ENCODE peak calls at places on chromosomes 16 and 17, in four cellular contexts. One of them, this sample, is unnamed.

GRCh38 chr16:67149276-67150057 is 1.3 kb downstream of the B3GNT9 start:
- DNase-seq in AG08395: no peak
- DNase-seq in tibial artery: no peak
- DNase-seq in HEK293T: no peak
- DNase-seq in this sample: no peak

GRCh38 chr17:44587339-44587738 is 30.1 kb downstream of the FZD2 start:
- DNase-seq in AG08395: peak
- DNase-seq in tibial artery: peak
- DNase-seq in HEK293T: peak
- DNase-seq in this sample: peak

GRCh38 chr17:63116967-63117366 is 150.9 kb downstream of the TANC2 start:
- DNase-seq in AG08395: no peak
- DNase-seq in tibial artery: no peak
- DNase-seq in HEK293T: no peak
- DNase-seq in this sample: no peak

GRCh38 chr16:72312862-72313261 is 140.9 kb upstream of the PMFBP1 start:
- DNase-seq in AG08395: peak
- DNase-seq in tibial artery: no peak
- DNase-seq in HEK293T: no peak
- DNase-seq in this sample: no peak

GRCh38 chr17:2996208-2996855 is 67.1 kb downstream of the OR1D5 start:
- DNase-seq in AG08395: no peak
- DNase-seq in tibial artery: peak
- DNase-seq in HEK293T: no peak
- DNase-seq in this sample: no peak

GRCh38 chr16:84888450-84888849 is 68.7 kb downstream of the CRISPLD2 start:
- DNase-seq in AG08395: no peak
- DNase-seq in tibial artery: no peak
- DNase-seq in HEK293T: no peak
- DNase-seq in this sample: no peak

GRCh38 chr17:68561319-68561718 is 39.8 kb downstream of the FAM20A start:
- DNase-seq in AG08395: no peak
- DNase-seq in tibial artery: no peak
- DNase-seq in HEK293T: no peak
- DNase-seq in this sample: no peak

GRCh38 chr17:82374626-82375331 is 3.2 kb downstream of the UTS2R start:
- DNase-seq in AG08395: no peak
- DNase-seq in tibial artery: no peak
- DNase-seq in HEK293T: no peak
- DNase-seq in this sample: no peak

GRCh38 chr17:13931111-13931526 is 138.2 kb upstream of the COX10 start:
- DNase-seq in AG08395: peak
- DNase-seq in tibial artery: no peak
- DNase-seq in HEK293T: no peak
- DNase-seq in this sample: no peak

GRCh38 chr16:88479795-88480760 is 27.0 kb downstream of the ZFPM1 start:
- DNase-seq in AG08395: no peak
- DNase-seq in tibial artery: no peak
- DNase-seq in HEK293T: no peak
- DNase-seq in this sample: no peak

GRCh38 chr17:48104440-48104839 is 3.1 kb upstream of the SNX11 start:
- DNase-seq in AG08395: no peak
- DNase-seq in tibial artery: no peak
- DNase-seq in HEK293T: no peak
- DNase-seq in this sample: no peak

GRCh38 chr17:40530988-40531971 is 29.9 kb upstream of the TNS4 start:
- DNase-seq in AG08395: no peak
- DNase-seq in tibial artery: no peak
- DNase-seq in HEK293T: no peak
- DNase-seq in this sample: no peak

GRCh38 chr17:74738051-74738996 is 1.3 kb downstream of the RAB37 start:
- DNase-seq in AG08395: no peak
- DNase-seq in tibial artery: no peak
- DNase-seq in HEK293T: no peak
- DNase-seq in this sample: no peak

GRCh38 chr17:7445011-7445927 is at the start of gene CHRNB1:
- DNase-seq in AG08395: peak
- DNase-seq in tibial artery: peak
- DNase-seq in HEK293T: peak
- DNase-seq in this sample: no peak

GRCh38 chr17:50328360-50328759 is 17.6 kb upstream of the XYLT2 start:
- DNase-seq in AG08395: no peak
- DNase-seq in tibial artery: no peak
- DNase-seq in HEK293T: no peak
- DNase-seq in this sample: no peak

GRCh38 chr17:2871205-2871604 is 75.0 kb downstream of the RAP1GAP2 start:
- DNase-seq in AG08395: no peak
- DNase-seq in tibial artery: no peak
- DNase-seq in HEK293T: no peak
- DNase-seq in this sample: no peak

GRCh38 chr16:71748226-71748625 is 23.7 kb upstream of the PHLPP2 start:
- DNase-seq in AG08395: no peak
- DNase-seq in tibial artery: no peak
- DNase-seq in HEK293T: no peak
- DNase-seq in this sample: no peak

GRCh38 chr17:27984816-27985215 is 57.7 kb upstream of the NLK start:
- DNase-seq in AG08395: no peak
- DNase-seq in tibial artery: no peak
- DNase-seq in HEK293T: no peak
- DNase-seq in this sample: no peak

GRCh38 chr16:11347831-11348230 is 2.6 kb downstream of the RMI2 start:
- DNase-seq in AG08395: no peak
- DNase-seq in tibial artery: no peak
- DNase-seq in HEK293T: no peak
- DNase-seq in this sample: no peak

GRCh38 chr16:2324296-2324859 is 16.1 kb downstream of the ABCA3 start:
- DNase-seq in AG08395: no peak
- DNase-seq in tibial artery: no peak
- DNase-seq in HEK293T: no peak
- DNase-seq in this sample: no peak

GRCh38 chr16:85238233-85238647 is 126.0 kb upstream of the CIBAR2 start:
- DNase-seq in AG08395: peak
- DNase-seq in tibial artery: peak
- DNase-seq in HEK293T: no peak
- DNase-seq in this sample: peak

GRCh38 chr17:16352838-16353701 is at the start of gene CENPV:
- DNase-seq in AG08395: peak
- DNase-seq in tibial artery: peak
- DNase-seq in HEK293T: peak
- DNase-seq in this sample: peak

GRCh38 chr17:27540300-27541105 is 84.3 kb downstream of the KSR1 start:
- DNase-seq in AG08395: peak
- DNase-seq in tibial artery: peak
- DNase-seq in HEK293T: no peak
- DNase-seq in this sample: peak

GRCh38 chr17:46020023-46020735 is 21.1 kb downstream of the STH start:
- DNase-seq in AG08395: no peak
- DNase-seq in tibial artery: no peak
- DNase-seq in HEK293T: no peak
- DNase-seq in this sample: no peak

GRCh38 chr16:4641876-4642275 is 17.2 kb downstream of the MGRN1 start:
- DNase-seq in AG08395: no peak
- DNase-seq in tibial artery: no peak
- DNase-seq in HEK293T: no peak
- DNase-seq in this sample: no peak

GRCh38 chr16:69012906-69013305 is 92.5 kb upstream of the HAS3 start:
- DNase-seq in AG08395: no peak
- DNase-seq in tibial artery: no peak
- DNase-seq in HEK293T: no peak
- DNase-seq in this sample: no peak

GRCh38 chr16:70688266-70688742 is 2.5 kb upstream of the MTSS2 start:
- DNase-seq in AG08395: peak
- DNase-seq in tibial artery: peak
- DNase-seq in HEK293T: no peak
- DNase-seq in this sample: peak

GRCh38 chr16:66143422-66143821 is 223.1 kb upstream of the CDH5 start:
- DNase-seq in AG08395: no peak
- DNase-seq in tibial artery: peak
- DNase-seq in HEK293T: no peak
- DNase-seq in this sample: no peak

GRCh38 chr16:85441189-85441889 is 171.8 kb upstream of the GSE1 start:
- DNase-seq in AG08395: no peak
- DNase-seq in tibial artery: no peak
- DNase-seq in HEK293T: no peak
- DNase-seq in this sample: no peak

GRCh38 chr16:8655184-8655717 is 19.2 kb upstream of the ABAT start:
- DNase-seq in AG08395: peak
- DNase-seq in tibial artery: no peak
- DNase-seq in HEK293T: peak
- DNase-seq in this sample: no peak

GRCh38 chr16:28180660-28181556 is 30.9 kb downstream of the XPO6 start:
- DNase-seq in AG08395: no peak
- DNase-seq in tibial artery: no peak
- DNase-seq in HEK293T: no peak
- DNase-seq in this sample: peak

GRCh38 chr17:28147026-28147425 is 104.5 kb downstream of the NLK start:
- DNase-seq in AG08395: no peak
- DNase-seq in tibial artery: no peak
- DNase-seq in HEK293T: no peak
- DNase-seq in this sample: no peak

GRCh38 chr16:64236351-64236750 is 885.5 kb downstream of the CDH11 start:
- DNase-seq in AG08395: no peak
- DNase-seq in tibial artery: no peak
- DNase-seq in HEK293T: no peak
- DNase-seq in this sample: no peak

GRCh38 chr17:42282478-42283080 is 5.7 kb upstream of the STAT5A start:
- DNase-seq in AG08395: no peak
- DNase-seq in tibial artery: no peak
- DNase-seq in HEK293T: no peak
- DNase-seq in this sample: no peak

GRCh38 chr16:2085669-2086068 is 37.9 kb downstream of the TSC2 start:
- DNase-seq in AG08395: peak
- DNase-seq in tibial artery: no peak
- DNase-seq in HEK293T: no peak
- DNase-seq in this sample: peak

GRCh38 chr17:289409-289808 is 63.2 kb downstream of the RPH3AL start:
- DNase-seq in AG08395: no peak
- DNase-seq in tibial artery: peak
- DNase-seq in HEK293T: no peak
- DNase-seq in this sample: no peak

GRCh38 chr16:77850637-77851330 is 62.4 kb downstream of the VAT1L start:
- DNase-seq in AG08395: peak
- DNase-seq in tibial artery: no peak
- DNase-seq in HEK293T: no peak
- DNase-seq in this sample: no peak

GRCh38 chr17:30812218-30813177 is 12.0 kb downstream of the CRLF3 start:
- DNase-seq in AG08395: peak
- DNase-seq in tibial artery: no peak
- DNase-seq in HEK293T: no peak
- DNase-seq in this sample: peak

GRCh38 chr17:9220466-9221230 is 199.3 kb downstream of the NTN1 start:
- DNase-seq in AG08395: no peak
- DNase-seq in tibial artery: no peak
- DNase-seq in HEK293T: no peak
- DNase-seq in this sample: no peak

GRCh38 chr17:12691173-12691572 is 25.5 kb downstream of the MYOCD start:
- DNase-seq in AG08395: peak
- DNase-seq in tibial artery: peak
- DNase-seq in HEK293T: no peak
- DNase-seq in this sample: no peak

This sample was measured in MG63.